ENCODE peak calls at places on chromosomes 12 and 14, in eight cellular contexts. Z is esophagus muscularis mucosa, O is Peyer's patch, W is lower lobe of right lung, R is body of pancreas, I is fibroblast of lung, E is hepatocyte, Y is keratinocyte. V is an unnamed sample. For H3K4me1, the result is how much of the 10 kb centered on the place peaks cover.

GRCh38 chr14:37063467-37064240 is 108.8 kb downstream of the SLC25A21 start:
- DNase-seq in O (no peak), Y (no peak), W (no peak), R (no peak), E (no peak), I (peak), Z (no peak), V (no peak)

GRCh38 chr12:96578526-96579125 is 89.2 kb downstream of the CFAP54 start:
- DNase-seq in W (no peak), Y (no peak), O (no peak), R (no peak), I (peak), Z (no peak), E (peak), V (no peak)

GRCh38 chr12:109558374-109559199 is 14.7 kb downstream of the MMAB start:
- DNase-seq in Z (no peak), R (no peak), Y (no peak), E (no peak), I (no peak), W (no peak), O (peak), V (no peak)

GRCh38 chr12:50326636-50327284 is 43.4 kb upstream of the LIMA1 start:
- DNase-seq in O (no peak), Z (no peak), W (peak), I (peak), Y (no peak), E (no peak), R (peak), V (no peak)

GRCh38 chr12:95699579-95699978 is 91.0 kb downstream of the NTN4 start:
- DNase-seq in Z (no peak), R (no peak), O (no peak), W (no peak), Y (no peak), I (no peak), E (no peak), V (no peak)

GRCh38 chr14:33692762-33693161 is 258.1 kb downstream of the EGLN3 start:
- DNase-seq in E (no peak), O (no peak), I (peak), W (no peak), R (no peak), Y (no peak), Z (no peak), V (no peak)

GRCh38 chr14:77059276-77059934 is 30.9 kb upstream of the IRF2BPL start:
- DNase-seq in Z (no peak), E (peak), R (peak), W (no peak), O (no peak), Y (no peak), I (peak), V (no peak)

GRCh38 chr14:35687335-35687939 is 121.7 kb downstream of the RALGAPA1 start:
- DNase-seq in W (no peak), E (peak), Y (no peak), Z (no peak), R (peak), I (peak), O (no peak), V (no peak)

GRCh38 chr14:30260772-30261607 is 298.0 kb upstream of the G2E3 start:
- DNase-seq in O (no peak), W (no peak), I (no peak), E (no peak), R (no peak), Y (no peak), Z (no peak), V (no peak)

GRCh38 chr12:65603428-65604351 is 220.6 kb upstream of the HMGA2 start:
- DNase-seq in W (peak), E (peak), Y (no peak), Z (no peak), I (peak), R (peak), O (no peak), V (no peak)

GRCh38 chr14:69582829-69583228 is 8.2 kb upstream of the CCDC177 start:
- DNase-seq in Z (no peak), R (no peak), E (no peak), O (no peak), Y (no peak), I (no peak), W (no peak), V (no peak)

GRCh38 chr14:60356921-60357550 is 108.0 kb downstream of the PPM1A start:
- DNase-seq in O (no peak), W (no peak), Y (no peak), E (no peak), Z (no peak), I (no peak), R (no peak), V (no peak)

GRCh38 chr14:54606178-54606577 is 39.2 kb downstream of the SAMD4A start:
- DNase-seq in W (peak), E (no peak), O (no peak), Z (no peak), I (peak), R (no peak), Y (no peak), V (no peak)

GRCh38 chr14:54609576-54609975 is 42.6 kb downstream of the SAMD4A start:
- DNase-seq in I (peak), Y (no peak), R (no peak), Z (no peak), W (no peak), O (no peak), E (no peak), V (no peak)

GRCh38 chr14:54603362-54603761 is 36.4 kb downstream of the SAMD4A start:
- DNase-seq in W (no peak), Z (no peak), O (no peak), Y (no peak), I (peak), R (no peak), E (no peak), V (no peak)

GRCh38 chr14:54610051-54610977 is 43.4 kb downstream of the SAMD4A start:
- DNase-seq in Y (no peak), I (peak), Z (no peak), W (no peak), E (no peak), O (no peak), R (no peak), V (no peak)

GRCh38 chr14:54606631-54607133 is 39.8 kb downstream of the SAMD4A start:
- DNase-seq in W (no peak), E (no peak), Y (no peak), O (no peak), Z (no peak), R (no peak), I (peak), V (no peak)
- H3K27ac ChIP-seq in W (no peak), E (no peak), Y (peak), O (no peak), Z (peak), R (no peak), I (peak), V (no peak)

GRCh38 chr12:93430280-93430679 is 11.5 kb downstream of the UBE2N start:
- DNase-seq in W (no peak), Z (no peak), Y (no peak), E (no peak), O (no peak), R (no peak), I (peak), V (no peak)

GRCh38 chr12:93429448-93429847 is 12.3 kb downstream of the UBE2N start:
- DNase-seq in E (no peak), W (no peak), I (no peak), Z (no peak), Y (no peak), O (no peak), R (no peak), V (no peak)

GRCh38 chr12:93426406-93426805 is 15.3 kb downstream of the UBE2N start:
- DNase-seq in W (no peak), I (no peak), O (no peak), Y (no peak), E (no peak), R (no peak), Z (no peak), V (no peak)

GRCh38 chr12:93427779-93428564 is 13.8 kb downstream of the UBE2N start:
- DNase-seq in E (no peak), W (no peak), Z (no peak), O (no peak), Y (no peak), I (peak), R (no peak), V (no peak)

GRCh38 chr12:93429852-93430251 is 11.9 kb downstream of the UBE2N start:
- DNase-seq in I (no peak), R (no peak), Z (no peak), Y (no peak), W (no peak), E (no peak), O (no peak), V (no peak)
- H3K4me1 ChIP-seq in I (under half), R (half or more), Z (half or more), Y (under half), W (half or more), E (under half), O (under half), V (under half)

GRCh38 chr14:95483843-95484165 is 32.6 kb downstream of the SYNE3 start:
- DNase-seq in R (no peak), Y (no peak), O (no peak), E (no peak), Z (no peak), W (no peak), I (no peak), V (no peak)
- H3K27ac ChIP-seq in R (no peak), Y (no peak), O (peak), E (peak), Z (peak), W (peak), I (peak), V (peak)

GRCh38 chr12:121794532-121795028 is 1.1 kb upstream of the RHOF start:
- DNase-seq in I (no peak), Z (no peak), W (no peak), R (peak), O (no peak), E (no peak), Y (no peak), V (peak)
- H3K4me1 ChIP-seq in I (under half), Z (half or more), W (half or more), R (half or more), O (half or more), E (under half), Y (under half), V (under half)

GRCh38 chr14:81315344-81315743 is 84.8 kb downstream of the STON2 start:
- DNase-seq in W (no peak), Z (no peak), O (no peak), Y (no peak), E (no peak), I (peak), R (no peak), V (no peak)

GRCh38 chr14:81312289-81312876 is 87.7 kb downstream of the STON2 start:
- DNase-seq in Z (no peak), E (no peak), R (no peak), W (no peak), I (no peak), O (no peak), Y (no peak), V (no peak)

GRCh38 chr14:81313775-81314429 is 86.2 kb downstream of the STON2 start:
- DNase-seq in W (no peak), I (peak), E (no peak), Z (no peak), R (no peak), Y (no peak), O (no peak), V (no peak)

GRCh38 chr14:81313200-81313599 is 86.9 kb downstream of the STON2 start:
- DNase-seq in W (no peak), Z (no peak), O (no peak), I (no peak), E (no peak), Y (no peak), R (no peak), V (no peak)

DNA sequence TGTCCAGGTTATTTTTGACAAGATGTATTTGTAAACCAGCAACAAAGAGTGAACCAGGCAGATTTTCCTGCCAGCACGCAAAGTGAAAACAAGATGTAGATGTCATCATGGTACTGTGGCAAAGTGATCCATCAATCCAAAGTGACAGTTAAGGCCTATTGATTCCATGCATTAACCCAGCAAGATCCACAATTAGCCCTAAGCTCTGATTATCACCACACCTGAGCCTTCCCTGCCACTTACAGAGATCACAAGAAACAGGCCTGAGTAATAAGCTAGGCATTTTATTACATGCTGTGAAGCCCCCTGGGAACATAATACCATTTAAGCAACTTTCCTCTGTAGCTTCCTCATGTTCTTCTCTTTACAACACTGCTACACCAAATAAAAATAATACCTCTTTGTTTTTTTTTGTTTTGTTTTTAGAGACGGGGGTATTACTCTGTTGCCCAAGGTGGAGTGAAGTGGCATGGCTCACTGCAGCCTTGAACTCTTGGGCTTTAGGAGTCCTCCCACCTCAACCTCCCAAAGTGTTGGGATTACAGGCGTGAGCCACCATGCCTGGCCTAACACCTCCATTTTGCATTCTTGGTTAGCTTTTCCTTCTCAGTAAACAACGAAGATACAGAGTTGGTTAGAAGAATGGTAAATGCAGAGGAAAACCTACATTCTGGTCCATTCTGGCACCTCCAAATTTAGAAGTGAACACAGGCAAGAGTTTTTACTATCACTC is 85.5 kb downstream of the STON2 start:
- DNase-seq in W (no peak), Z (no peak), E (no peak), I (no peak), O (no peak), Y (no peak), R (no peak), V (no peak)
- H3K27ac ChIP-seq in W (no peak), Z (no peak), E (peak), I (no peak), O (no peak), Y (peak), R (no peak), V (peak)

GRCh38 chr14:75258079-75258802 is 20.4 kb upstream of the FOS start:
- DNase-seq in O (no peak), Y (no peak), E (peak), R (peak), W (peak), I (peak), Z (no peak), V (no peak)
- H3K4me1 ChIP-seq in O (under half), Y (half or more), E (under half), R (under half), W (under half), I (under half), Z (under half), V (half or more)

V was measured in RWPE2.